ENCODE peak calls at places on chromosomes 16 and 17, in six cellular contexts. Y, G, E, B, J and M are unnamed samples.
A peak's percentile ranks its signal among the peaks of the same experiment; 100 is the strongest.

GRCh38 chr16:67528870-67529638 is 425 bp downstream of the RIPOR1 start:
- DNase-seq in Y (no peak), G (no peak), E (no peak), B (peak; percentile 91), J (peak; percentile 64), M (no peak)

GRCh38 chr17:45740553-45741330 is 43.4 kb upstream of the CRHR1 start:
- DNase-seq in Y (peak; percentile 46), G (no peak), E (no peak), B (no peak), J (peak; percentile 45), M (no peak)

GRCh38 chr17:3955373-3955978 is 8.8 kb downstream of the ATP2A3 start:
- DNase-seq in Y (no peak), G (no peak), E (no peak), B (no peak), J (no peak), M (no peak)

GRCh38 chr17:39281806-39282205 is 56.1 kb upstream of the STAC2 start:
- DNase-seq in Y (no peak), G (no peak), E (no peak), B (no peak), J (no peak), M (no peak)

GRCh38 chr16:27188633-27189032 is 14.7 kb upstream of the KDM8 start:
- DNase-seq in Y (no peak), G (no peak), E (no peak), B (no peak), J (no peak), M (no peak)

GRCh38 chr16:67447508-67448076 is 16.7 kb downstream of the HSD11B2 start:
- DNase-seq in Y (peak; percentile 48), G (no peak), E (peak; percentile 31), B (peak; percentile 82), J (peak; percentile 78), M (peak; percentile 42)

GRCh38 chr16:23406546-23407240 is 46.3 kb downstream of the COG7 start:
- DNase-seq in Y (no peak), G (no peak), E (no peak), B (no peak), J (no peak), M (no peak)

GRCh38 chr16:21156767-21157467 is 1.6 kb upstream of the LDAF1 start:
- DNase-seq in Y (peak; percentile 63), G (no peak), E (no peak), B (no peak), J (peak; percentile 76), M (no peak)